ENCODE peak calls at places on chromosomes 16 and 17, in ten cellular contexts. One of them, this sample, is unnamed.

GRCh38 chr17:4733073-4733531 is 1.9 kb downstream of the MED11 start:
- DNase-seq in A172: no peak
- DNase-seq in NCI-H1105: no peak
- DNase-seq in stimulated activated CD4-positive, alpha-beta T cell treated with anti-CD3 and anti-CD28 coated beads, Interleukin-15, amount 100 ng/mL, for 24 hours: no peak
- DNase-seq in endothelial cell: no peak
- DNase-seq in glutamatergic neuron: no peak
- DNase-seq in GM18507: no peak
- DNase-seq in chondrocyte: no peak
- DNase-seq in effector memory CD4-positive, alpha-beta T cell: no peak
- DNase-seq in naive thymus-derived CD4-positive, alpha-beta T cell: no peak
- DNase-seq in this sample: no peak

GRCh38 chr16:31696968-31697743 is 169.5 kb downstream of the AHSP start:
- DNase-seq in GM18507: no peak
- DNase-seq in glutamatergic neuron: no peak
- DNase-seq in NCI-H1105: peak; percentile 7
- DNase-seq in endothelial cell: no peak
- DNase-seq in chondrocyte: no peak
- DNase-seq in naive thymus-derived CD4-positive, alpha-beta T cell: no peak
- DNase-seq in effector memory CD4-positive, alpha-beta T cell: no peak
- DNase-seq in A172: peak; percentile 13
- DNase-seq in stimulated activated CD4-positive, alpha-beta T cell treated with anti-CD3 and anti-CD28 coated beads, Interleukin-15, amount 100 ng/mL, for 24 hours: no peak
- DNase-seq in this sample: no peak

GRCh38 chr16:10929853-10930754 is 12.2 kb downstream of the DEXI start:
- DNase-seq in GM18507: no peak
- DNase-seq in naive thymus-derived CD4-positive, alpha-beta T cell: no peak
- DNase-seq in chondrocyte: no peak
- DNase-seq in glutamatergic neuron: no peak
- DNase-seq in effector memory CD4-positive, alpha-beta T cell: no peak
- DNase-seq in stimulated activated CD4-positive, alpha-beta T cell treated with anti-CD3 and anti-CD28 coated beads, Interleukin-15, amount 100 ng/mL, for 24 hours: no peak
- DNase-seq in endothelial cell: no peak
- DNase-seq in A172: no peak
- DNase-seq in NCI-H1105: peak; percentile 44
- DNase-seq in this sample: no peak

GRCh38 chr17:43880420-43880991 is 26.8 kb downstream of the MPP2 start:
- DNase-seq in glutamatergic neuron: peak; percentile 53
- DNase-seq in endothelial cell: peak; percentile 61
- DNase-seq in naive thymus-derived CD4-positive, alpha-beta T cell: peak; percentile 33
- DNase-seq in A172: peak; percentile 43
- DNase-seq in stimulated activated CD4-positive, alpha-beta T cell treated with anti-CD3 and anti-CD28 coated beads, Interleukin-15, amount 100 ng/mL, for 24 hours: peak; percentile 60
- DNase-seq in effector memory CD4-positive, alpha-beta T cell: no peak
- DNase-seq in chondrocyte: no peak
- DNase-seq in GM18507: peak; percentile 32
- DNase-seq in NCI-H1105: no peak
- DNase-seq in this sample: peak; percentile 25

GRCh38 chr16:57950382-57950781 is 20.5 kb downstream of the CNGB1 start:
- DNase-seq in naive thymus-derived CD4-positive, alpha-beta T cell: no peak
- DNase-seq in GM18507: no peak
- DNase-seq in glutamatergic neuron: no peak
- DNase-seq in chondrocyte: peak; percentile 52
- DNase-seq in NCI-H1105: no peak
- DNase-seq in A172: peak; percentile 46
- DNase-seq in stimulated activated CD4-positive, alpha-beta T cell treated with anti-CD3 and anti-CD28 coated beads, Interleukin-15, amount 100 ng/mL, for 24 hours: no peak
- DNase-seq in effector memory CD4-positive, alpha-beta T cell: no peak
- DNase-seq in endothelial cell: no peak
- DNase-seq in this sample: no peak

GRCh38 chr16:87133112-87133850 is 183.9 kb downstream of the C16orf95 start:
- DNase-seq in GM18507: no peak
- DNase-seq in naive thymus-derived CD4-positive, alpha-beta T cell: no peak
- DNase-seq in effector memory CD4-positive, alpha-beta T cell: no peak
- DNase-seq in A172: no peak
- DNase-seq in stimulated activated CD4-positive, alpha-beta T cell treated with anti-CD3 and anti-CD28 coated beads, Interleukin-15, amount 100 ng/mL, for 24 hours: no peak
- DNase-seq in chondrocyte: no peak
- DNase-seq in endothelial cell: no peak
- DNase-seq in glutamatergic neuron: no peak
- DNase-seq in NCI-H1105: no peak
- DNase-seq in this sample: no peak

GRCh38 chr17:55735784-55736405 is 13.2 kb upstream of the TMEM100 start:
- DNase-seq in GM18507: peak; percentile 15
- DNase-seq in NCI-H1105: no peak
- DNase-seq in endothelial cell: peak; percentile 37
- DNase-seq in chondrocyte: no peak
- DNase-seq in glutamatergic neuron: no peak
- DNase-seq in stimulated activated CD4-positive, alpha-beta T cell treated with anti-CD3 and anti-CD28 coated beads, Interleukin-15, amount 100 ng/mL, for 24 hours: peak; percentile 56
- DNase-seq in effector memory CD4-positive, alpha-beta T cell: no peak
- DNase-seq in naive thymus-derived CD4-positive, alpha-beta T cell: peak; percentile 30
- DNase-seq in A172: peak; percentile 55
- DNase-seq in this sample: no peak

GRCh38 chr16:68292425-68292824 is 18.3 kb downstream of the SLC7A6OS start:
- DNase-seq in A172: no peak
- DNase-seq in effector memory CD4-positive, alpha-beta T cell: no peak
- DNase-seq in GM18507: no peak
- DNase-seq in stimulated activated CD4-positive, alpha-beta T cell treated with anti-CD3 and anti-CD28 coated beads, Interleukin-15, amount 100 ng/mL, for 24 hours: no peak
- DNase-seq in NCI-H1105: no peak
- DNase-seq in chondrocyte: no peak
- DNase-seq in endothelial cell: no peak
- DNase-seq in naive thymus-derived CD4-positive, alpha-beta T cell: no peak
- DNase-seq in glutamatergic neuron: no peak
- DNase-seq in this sample: no peak

GRCh38 chr16:11583889-11584565 is 2.7 kb downstream of the LITAF start:
- DNase-seq in effector memory CD4-positive, alpha-beta T cell: no peak
- DNase-seq in A172: no peak
- DNase-seq in stimulated activated CD4-positive, alpha-beta T cell treated with anti-CD3 and anti-CD28 coated beads, Interleukin-15, amount 100 ng/mL, for 24 hours: peak; percentile 19
- DNase-seq in GM18507: no peak
- DNase-seq in NCI-H1105: no peak
- DNase-seq in endothelial cell: no peak
- DNase-seq in naive thymus-derived CD4-positive, alpha-beta T cell: no peak
- DNase-seq in glutamatergic neuron: no peak
- DNase-seq in chondrocyte: no peak
- DNase-seq in this sample: no peak

GRCh38 chr17:69761767-69762321 is 313.2 kb upstream of the KCNJ16 start:
- DNase-seq in stimulated activated CD4-positive, alpha-beta T cell treated with anti-CD3 and anti-CD28 coated beads, Interleukin-15, amount 100 ng/mL, for 24 hours: no peak
- DNase-seq in glutamatergic neuron: no peak
- DNase-seq in NCI-H1105: no peak
- DNase-seq in effector memory CD4-positive, alpha-beta T cell: no peak
- DNase-seq in GM18507: no peak
- DNase-seq in naive thymus-derived CD4-positive, alpha-beta T cell: no peak
- DNase-seq in endothelial cell: no peak
- DNase-seq in chondrocyte: no peak
- DNase-seq in A172: peak; percentile 37
- DNase-seq in this sample: no peak

GRCh38 chr17:8221663-8222379 is 11.4 kb upstream of the AURKB start:
- DNase-seq in naive thymus-derived CD4-positive, alpha-beta T cell: peak; percentile 98
- DNase-seq in stimulated activated CD4-positive, alpha-beta T cell treated with anti-CD3 and anti-CD28 coated beads, Interleukin-15, amount 100 ng/mL, for 24 hours: peak; percentile 90
- DNase-seq in glutamatergic neuron: peak; percentile 87
- DNase-seq in endothelial cell: peak; percentile 89
- DNase-seq in A172: peak; percentile 93
- DNase-seq in GM18507: no peak
- DNase-seq in effector memory CD4-positive, alpha-beta T cell: no peak
- DNase-seq in NCI-H1105: peak; percentile 90
- DNase-seq in chondrocyte: no peak
- DNase-seq in this sample: peak; percentile 74

GRCh38 chr16:4660454-4661007 is 32.8 kb upstream of the NUDT16L1 start:
- DNase-seq in glutamatergic neuron: no peak
- DNase-seq in A172: peak; percentile 86
- DNase-seq in effector memory CD4-positive, alpha-beta T cell: peak; percentile 60
- DNase-seq in chondrocyte: no peak
- DNase-seq in stimulated activated CD4-positive, alpha-beta T cell treated with anti-CD3 and anti-CD28 coated beads, Interleukin-15, amount 100 ng/mL, for 24 hours: peak; percentile 87
- DNase-seq in naive thymus-derived CD4-positive, alpha-beta T cell: peak; percentile 57
- DNase-seq in NCI-H1105: no peak
- DNase-seq in endothelial cell: no peak
- DNase-seq in GM18507: no peak
- DNase-seq in this sample: peak; percentile 34

GRCh38 chr16:12206749-12207142 is 230.2 kb downstream of the SNX29 start:
- DNase-seq in effector memory CD4-positive, alpha-beta T cell: no peak
- DNase-seq in stimulated activated CD4-positive, alpha-beta T cell treated with anti-CD3 and anti-CD28 coated beads, Interleukin-15, amount 100 ng/mL, for 24 hours: no peak
- DNase-seq in naive thymus-derived CD4-positive, alpha-beta T cell: no peak
- DNase-seq in GM18507: no peak
- DNase-seq in NCI-H1105: no peak
- DNase-seq in glutamatergic neuron: no peak
- DNase-seq in endothelial cell: no peak
- DNase-seq in A172: no peak
- DNase-seq in chondrocyte: no peak
- DNase-seq in this sample: no peak

GRCh38 chr16:1757714-1758461 is 13.5 kb downstream of the NME3 start:
- DNase-seq in A172: no peak
- DNase-seq in GM18507: no peak
- DNase-seq in NCI-H1105: no peak
- DNase-seq in glutamatergic neuron: no peak
- DNase-seq in endothelial cell: no peak
- DNase-seq in effector memory CD4-positive, alpha-beta T cell: no peak
- DNase-seq in naive thymus-derived CD4-positive, alpha-beta T cell: no peak
- DNase-seq in stimulated activated CD4-positive, alpha-beta T cell treated with anti-CD3 and anti-CD28 coated beads, Interleukin-15, amount 100 ng/mL, for 24 hours: no peak
- DNase-seq in chondrocyte: no peak
- DNase-seq in this sample: no peak

GRCh38 chr16:23435500-23435899 is 17.5 kb downstream of the COG7 start:
- DNase-seq in GM18507: peak; percentile 43
- DNase-seq in chondrocyte: no peak
- DNase-seq in glutamatergic neuron: peak; percentile 82
- DNase-seq in stimulated activated CD4-positive, alpha-beta T cell treated with anti-CD3 and anti-CD28 coated beads, Interleukin-15, amount 100 ng/mL, for 24 hours: peak; percentile 74
- DNase-seq in naive thymus-derived CD4-positive, alpha-beta T cell: peak; percentile 50
- DNase-seq in A172: peak; percentile 56
- DNase-seq in endothelial cell: peak; percentile 79
- DNase-seq in NCI-H1105: no peak
- DNase-seq in effector memory CD4-positive, alpha-beta T cell: peak; percentile 17
- DNase-seq in this sample: peak; percentile 53

GRCh38 chr17:77869041-77869595 is 89.4 kb upstream of the TNRC6C start:
- DNase-seq in stimulated activated CD4-positive, alpha-beta T cell treated with anti-CD3 and anti-CD28 coated beads, Interleukin-15, amount 100 ng/mL, for 24 hours: no peak
- DNase-seq in effector memory CD4-positive, alpha-beta T cell: no peak
- DNase-seq in A172: no peak
- DNase-seq in naive thymus-derived CD4-positive, alpha-beta T cell: no peak
- DNase-seq in endothelial cell: no peak
- DNase-seq in chondrocyte: peak; percentile 47
- DNase-seq in NCI-H1105: no peak
- DNase-seq in glutamatergic neuron: peak; percentile 8
- DNase-seq in GM18507: no peak
- DNase-seq in this sample: no peak

GRCh38 chr17:6257339-6257738 is 177.6 kb downstream of the AIPL1 start:
- DNase-seq in GM18507: no peak
- DNase-seq in stimulated activated CD4-positive, alpha-beta T cell treated with anti-CD3 and anti-CD28 coated beads, Interleukin-15, amount 100 ng/mL, for 24 hours: no peak
- DNase-seq in NCI-H1105: no peak
- DNase-seq in chondrocyte: no peak
- DNase-seq in A172: peak; percentile 29
- DNase-seq in naive thymus-derived CD4-positive, alpha-beta T cell: no peak
- DNase-seq in endothelial cell: no peak
- DNase-seq in effector memory CD4-positive, alpha-beta T cell: no peak
- DNase-seq in glutamatergic neuron: no peak
- DNase-seq in this sample: no peak

GRCh38 chr16:15749371-15749770 is 99.3 kb downstream of the NDE1 start:
- DNase-seq in naive thymus-derived CD4-positive, alpha-beta T cell: no peak
- DNase-seq in GM18507: no peak
- DNase-seq in stimulated activated CD4-positive, alpha-beta T cell treated with anti-CD3 and anti-CD28 coated beads, Interleukin-15, amount 100 ng/mL, for 24 hours: no peak
- DNase-seq in NCI-H1105: no peak
- DNase-seq in glutamatergic neuron: no peak
- DNase-seq in endothelial cell: no peak
- DNase-seq in A172: no peak
- DNase-seq in chondrocyte: no peak
- DNase-seq in effector memory CD4-positive, alpha-beta T cell: no peak
- DNase-seq in this sample: no peak

GRCh38 chr16:50611332-50611934 is 63.2 kb downstream of the NKD1 start:
- DNase-seq in naive thymus-derived CD4-positive, alpha-beta T cell: no peak
- DNase-seq in GM18507: no peak
- DNase-seq in glutamatergic neuron: no peak
- DNase-seq in stimulated activated CD4-positive, alpha-beta T cell treated with anti-CD3 and anti-CD28 coated beads, Interleukin-15, amount 100 ng/mL, for 24 hours: no peak
- DNase-seq in NCI-H1105: no peak
- DNase-seq in effector memory CD4-positive, alpha-beta T cell: no peak
- DNase-seq in A172: peak; percentile 29
- DNase-seq in chondrocyte: no peak
- DNase-seq in endothelial cell: no peak
- DNase-seq in this sample: no peak

GRCh38 chr17:49404371-49404770 is 10.3 kb downstream of the PHB1 start:
- DNase-seq in stimulated activated CD4-positive, alpha-beta T cell treated with anti-CD3 and anti-CD28 coated beads, Interleukin-15, amount 100 ng/mL, for 24 hours: no peak
- DNase-seq in naive thymus-derived CD4-positive, alpha-beta T cell: no peak
- DNase-seq in GM18507: no peak
- DNase-seq in effector memory CD4-positive, alpha-beta T cell: no peak
- DNase-seq in chondrocyte: peak; percentile 67
- DNase-seq in endothelial cell: no peak
- DNase-seq in NCI-H1105: no peak
- DNase-seq in glutamatergic neuron: no peak
- DNase-seq in A172: no peak
- DNase-seq in this sample: no peak

GRCh38 chr17:47789611-47790520 is 31.7 kb downstream of the OSBPL7 start:
- DNase-seq in chondrocyte: no peak
- DNase-seq in A172: no peak
- DNase-seq in effector memory CD4-positive, alpha-beta T cell: peak; percentile 13
- DNase-seq in naive thymus-derived CD4-positive, alpha-beta T cell: peak; percentile 28
- DNase-seq in endothelial cell: peak; percentile 65
- DNase-seq in glutamatergic neuron: peak; percentile 77
- DNase-seq in stimulated activated CD4-positive, alpha-beta T cell treated with anti-CD3 and anti-CD28 coated beads, Interleukin-15, amount 100 ng/mL, for 24 hours: peak; percentile 78
- DNase-seq in NCI-H1105: peak; percentile 58
- DNase-seq in GM18507: peak; percentile 46
- DNase-seq in this sample: no peak

GRCh38 chr16:85633888-85634287 is 20.8 kb downstream of the GSE1 start:
- DNase-seq in glutamatergic neuron: no peak
- DNase-seq in GM18507: no peak
- DNase-seq in naive thymus-derived CD4-positive, alpha-beta T cell: no peak
- DNase-seq in stimulated activated CD4-positive, alpha-beta T cell treated with anti-CD3 and anti-CD28 coated beads, Interleukin-15, amount 100 ng/mL, for 24 hours: no peak
- DNase-seq in effector memory CD4-positive, alpha-beta T cell: no peak
- DNase-seq in chondrocyte: no peak
- DNase-seq in NCI-H1105: no peak
- DNase-seq in A172: no peak
- DNase-seq in endothelial cell: no peak
- DNase-seq in this sample: no peak